ENCODE peak calls at places on chromosomes 3 and 15, in nine cellular contexts. Q is lung, Z is A549, D is NT2/D1, H is esophagus squamous epithelium, B is HepG2, N is H1, V is right cardiac atrium, Y is AG04450. C is an unnamed sample.

GRCh38 chr3:52524752-52525661 is 8.7 kb downstream of the NT5DC2 start:
- DNase-seq in Q (no peak), Z (no peak), D (no peak), H (no peak), B (no peak), N (no peak), V (peak; percentile 80), Y (no peak), C (no peak)

GRCh38 chr15:98874773-98875172 is 132.8 kb downstream of the PGPEP1L start:
- DNase-seq in Q (no peak), Z (peak; percentile 52), D (no peak), H (no peak), B (no peak), N (no peak), V (peak; percentile 54), Y (no peak), C (no peak)

GRCh38 chr3:4478226-4478625 is 11.2 kb upstream of the SUMF1 start:
- DNase-seq in Q (no peak), Z (no peak), D (no peak), H (no peak), B (no peak), N (no peak), V (no peak), Y (no peak), C (no peak)

GRCh38 chr15:95857124-95857757 is 473.3 kb upstream of the NR2F2 start:
- DNase-seq in Q (no peak), Z (no peak), D (no peak), H (no peak), B (no peak), N (no peak), V (no peak), Y (peak; percentile 58), C (no peak)

GRCh38 chr3:132622148-132622547 is 25.1 kb downstream of the ACKR4 start:
- DNase-seq in Q (no peak), Z (no peak), D (no peak), H (no peak), B (no peak), N (no peak), V (no peak), Y (no peak), C (no peak)

GRCh38 chr3:53169045-53169831 is 8.2 kb downstream of the PRKCD start:
- DNase-seq in Q (no peak), Z (no peak), D (no peak), H (no peak), B (peak; percentile 71), N (no peak), V (no peak), Y (no peak), C (no peak)

GRCh38 chr3:148643389-148643840 is 54.3 kb upstream of the AGTR1 start:
- DNase-seq in Q (no peak), Z (peak; percentile 80), D (peak; percentile 25), H (no peak), B (no peak), N (no peak), V (no peak), Y (peak; percentile 38), C (no peak)

GRCh38 chr3:101813817-101814440 is 34.9 kb downstream of the NXPE3 start:
- DNase-seq in Q (no peak), Z (peak; percentile 22), D (no peak), H (no peak), B (peak; percentile 22), N (no peak), V (no peak), Y (no peak), C (no peak)

GRCh38 chr15:99954361-99955180 is 221.3 kb upstream of the LYSMD4 start:
- DNase-seq in Q (no peak), Z (no peak), D (no peak), H (no peak), B (no peak), N (no peak), V (no peak), Y (no peak), C (peak; percentile 81)

GRCh38 chr3:38598791-38599190 is 50.7 kb downstream of the SCN5A start:
- DNase-seq in Q (no peak), Z (no peak), D (no peak), H (no peak), B (no peak), N (no peak), V (no peak), Y (no peak), C (no peak)

GRCh38 chr3:31066999-31067398 is 172.5 kb upstream of the GADL1 start:
- DNase-seq in Q (no peak), Z (no peak), D (no peak), H (no peak), B (no peak), N (no peak), V (no peak), Y (peak; percentile 89), C (no peak)

GRCh38 chr3:20462723-20463122 is 276.7 kb upstream of the SGO1 start:
- DNase-seq in Q (no peak), Z (no peak), D (no peak), H (no peak), B (no peak), N (no peak), V (no peak), Y (no peak), C (no peak)

GRCh38 chr3:47646362-47646761 is 67.7 kb upstream of the CSPG5 start:
- DNase-seq in Q (no peak), Z (no peak), D (no peak), H (no peak), B (no peak), N (no peak), V (no peak), Y (peak; percentile 32), C (no peak)

GRCh38 chr15:74831813-74832495 is 5.5 kb downstream of the CPLX3 start:
- DNase-seq in Q (no peak), Z (no peak), D (no peak), H (no peak), B (no peak), N (no peak), V (peak; percentile 38), Y (no peak), C (no peak)

GRCh38 chr3:190384241-190384863 is 3.6 kb upstream of the CLDN16 start:
- DNase-seq in Q (peak; percentile 55), Z (peak; percentile 91), D (no peak), H (no peak), B (peak; percentile 83), N (no peak), V (peak; percentile 31), Y (no peak), C (no peak)

GRCh38 chr15:29815000-29815704 is 7.1 kb downstream of the TJP1 start:
- DNase-seq in Q (no peak), Z (peak; percentile 64), D (no peak), H (no peak), B (peak; percentile 41), N (no peak), V (no peak), Y (no peak), C (no peak)

GRCh38 chr3:177357352-177358084 is 160.2 kb upstream of the TBL1XR1 start:
- DNase-seq in Q (peak; percentile 29), Z (peak; percentile 63), D (no peak), H (no peak), B (peak; percentile 88), N (no peak), V (no peak), Y (peak; percentile 39), C (no peak)

GRCh38 chr15:98358971-98359370 is 289.4 kb upstream of the IGF1R start:
- DNase-seq in Q (peak; percentile 22), Z (no peak), D (no peak), H (no peak), B (no peak), N (no peak), V (no peak), Y (no peak), C (peak; percentile 34)

GRCh38 chr15:92813440-92813839 is 86.7 kb upstream of the CHD2 start:
- DNase-seq in Q (no peak), Z (no peak), D (no peak), H (no peak), B (no peak), N (no peak), V (no peak), Y (no peak), C (no peak)
- H3K9me3 ChIP-seq in Q (no peaks in the 10 kb centered on the region), Z (no peaks in the 10 kb centered on the region), D (no peaks in the 10 kb centered on the region), H (no peaks in the 10 kb centered on the region), B (no peaks in the 10 kb centered on the region), N (no peaks in the 10 kb centered on the region), V (no peaks in the 10 kb centered on the region), Y (no peaks in the 10 kb centered on the region), C (no peaks in the 10 kb centered on the region)

GRCh38 chr15:83164409-83165404 is 42.9 kb downstream of the HDGFL3 start:
- DNase-seq in Q (no peak), Z (no peak), D (no peak), H (no peak), B (no peak), N (no peak), V (no peak), Y (peak; percentile 24), C (no peak)

GRCh38 chr15:83170474-83171165 is 37.0 kb downstream of the HDGFL3 start:
- DNase-seq in Q (no peak), Z (no peak), D (no peak), H (no peak), B (no peak), N (no peak), V (no peak), Y (peak; percentile 4), C (no peak)

GRCh38 chr15:83166218-83166617 is 41.4 kb downstream of the HDGFL3 start:
- DNase-seq in Q (no peak), Z (peak; percentile 15), D (no peak), H (no peak), B (no peak), N (no peak), V (no peak), Y (no peak), C (no peak)

GRCh38 chr15:83163032-83163431 is 44.6 kb downstream of the HDGFL3 start:
- DNase-seq in Q (no peak), Z (no peak), D (no peak), H (no peak), B (no peak), N (no peak), V (no peak), Y (no peak), C (no peak)

DNA sequence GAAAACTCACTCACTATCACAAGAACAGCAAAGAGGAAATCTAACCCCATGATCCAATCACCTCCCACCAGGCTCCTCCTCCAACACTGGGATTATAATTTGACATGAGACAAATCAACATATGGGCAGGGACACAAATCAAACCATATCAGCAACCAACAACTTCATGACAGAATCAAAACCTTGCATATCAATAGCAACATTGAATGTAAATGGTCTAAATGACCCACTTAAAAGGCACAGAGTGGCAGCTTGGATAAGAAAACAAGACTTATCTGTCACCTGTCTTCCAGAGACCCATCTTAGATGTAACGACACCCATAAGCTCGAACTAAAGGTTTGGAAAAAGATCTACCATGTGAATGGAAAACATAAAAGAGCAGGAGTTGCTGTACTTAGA is 40.8 kb downstream of the HDGFL3 start:
- DNase-seq in Q (no peak), Z (no peak), D (no peak), H (no peak), B (no peak), N (no peak), V (no peak), Y (no peak), C (no peak)
- H3K9me3 ChIP-seq in Q (no peaks in the 10 kb centered on the region), Z (peaks cover 26% of the 10 kb centered on the region), D (no peaks in the 10 kb centered on the region), H (peaks cover 27% of the 10 kb centered on the region), B (no peaks in the 10 kb centered on the region), N (no peaks in the 10 kb centered on the region), V (no peaks in the 10 kb centered on the region), Y (peaks cover 6% of the 10 kb centered on the region), C (no peaks in the 10 kb centered on the region)

GRCh38 chr15:25188551-25189101 is 233.8 kb downstream of the SNRPN start:
- DNase-seq in Q (no peak), Z (no peak), D (no peak), H (no peak), B (no peak), N (no peak), V (peak; percentile 29), Y (no peak), C (no peak)
- H3K9me3 ChIP-seq in Q (peaks cover 78% of the 10 kb centered on the region), Z (no peaks in the 10 kb centered on the region), D (peaks cover 2% of the 10 kb centered on the region), H (peaks cover 99% of the 10 kb centered on the region), B (peaks cover 99% of the 10 kb centered on the region), N (peaks cover 97% of the 10 kb centered on the region), V (no peaks in the 10 kb centered on the region), Y (peaks cover 100% of the 10 kb centered on the region), C (no peaks in the 10 kb centered on the region)

GRCh38 chr15:25716414-25717102 is 146.6 kb downstream of the ATP10A start:
- DNase-seq in Q (no peak), Z (no peak), D (no peak), H (no peak), B (no peak), N (no peak), V (no peak), Y (no peak), C (no peak)
- H3K9me3 ChIP-seq in Q (no peaks in the 10 kb centered on the region), Z (no peaks in the 10 kb centered on the region), D (no peaks in the 10 kb centered on the region), H (no peaks in the 10 kb centered on the region), B (no peaks in the 10 kb centered on the region), N (no peaks in the 10 kb centered on the region), V (no peaks in the 10 kb centered on the region), Y (no peaks in the 10 kb centered on the region), C (no peaks in the 10 kb centered on the region)

C was measured in vagina.